ENCODE peak calls at places on chromosomes 5 and 9, in four cellular contexts. U is GM23248, A is neural progenitor cell, G is hepatocyte. O is an unnamed sample.
A peak's percentile ranks its signal among the peaks of the same experiment; 100 is the strongest.

GRCh38 chr9:112881366-112881765 is 9.3 kb downstream of the SLC46A2 start:
- DNase-seq in A (no peak), U (peak; percentile 92), G (no peak), O (no peak)

GRCh38 chr9:114273461-114273881 is 49.4 kb upstream of the ORM1 start:
- DNase-seq in A (no peak), U (peak; percentile 31), G (no peak), O (no peak)

GRCh38 chr5:131221888-131222287 is 42.0 kb upstream of the CDC42SE2 start:
- DNase-seq in G (no peak), U (peak; percentile 64), A (no peak), O (no peak)

GRCh38 chr5:36177715-36178556 is 26.0 kb downstream of the SKP2 start:
- DNase-seq in A (peak; percentile 50), U (peak; percentile 73), G (peak; percentile 46), O (peak; percentile 14)

GRCh38 chr5:9894571-9895304 is 264.6 kb upstream of the TAS2R1 start:
- DNase-seq in G (no peak), A (no peak), U (no peak), O (no peak)

GRCh38 chr5:177598477-177598876 is 1.5 kb upstream of the B4GALT7 start:
- DNase-seq in U (peak; percentile 46), A (no peak), G (no peak), O (no peak)

GRCh38 chr5:25713259-25713658 is 1068.5 kb upstream of the CDH10 start:
- DNase-seq in A (peak; percentile 31), U (no peak), G (peak; percentile 33), O (peak; percentile 46)

GRCh38 chr5:75648712-75649111 is 37.5 kb downstream of the ANKDD1B start:
- DNase-seq in U (no peak), A (no peak), G (peak; percentile 72), O (no peak)

GRCh38 chr9:78601957-78602565 is 305.1 kb downstream of the PSAT1 start:
- DNase-seq in U (peak; percentile 71), A (peak; percentile 65), G (peak; percentile 58), O (peak; percentile 65)

GRCh38 chr5:122999947-123000563 is 36.5 kb downstream of the PPIC start:
- DNase-seq in G (peak; percentile 32), U (peak; percentile 64), A (peak; percentile 85), O (peak; percentile 93)

GRCh38 chr9:84705128-84705527 is 35.6 kb downstream of the NTRK2 start:
- DNase-seq in G (no peak), U (no peak), A (peak; percentile 30), O (no peak)

GRCh38 chr9:133929599-133929998 is 62.5 kb downstream of the VAV2 start:
- DNase-seq in U (no peak), A (no peak), G (no peak), O (no peak)

GRCh38 chr5:129804705-129805104 is 56.8 kb downstream of the MINAR2 start:
- DNase-seq in U (no peak), A (peak; percentile 2), G (no peak), O (peak; percentile 43)

GRCh38 chr5:96687812-96688453 is 25.8 kb downstream of the CAST start:
- DNase-seq in G (peak; percentile 52), A (peak; percentile 22), U (peak; percentile 62), O (peak; percentile 56)

GRCh38 chr9:89676281-89676680 is 71.5 kb downstream of the GADD45G start:
- DNase-seq in G (no peak), A (no peak), U (no peak), O (no peak)

DNA sequence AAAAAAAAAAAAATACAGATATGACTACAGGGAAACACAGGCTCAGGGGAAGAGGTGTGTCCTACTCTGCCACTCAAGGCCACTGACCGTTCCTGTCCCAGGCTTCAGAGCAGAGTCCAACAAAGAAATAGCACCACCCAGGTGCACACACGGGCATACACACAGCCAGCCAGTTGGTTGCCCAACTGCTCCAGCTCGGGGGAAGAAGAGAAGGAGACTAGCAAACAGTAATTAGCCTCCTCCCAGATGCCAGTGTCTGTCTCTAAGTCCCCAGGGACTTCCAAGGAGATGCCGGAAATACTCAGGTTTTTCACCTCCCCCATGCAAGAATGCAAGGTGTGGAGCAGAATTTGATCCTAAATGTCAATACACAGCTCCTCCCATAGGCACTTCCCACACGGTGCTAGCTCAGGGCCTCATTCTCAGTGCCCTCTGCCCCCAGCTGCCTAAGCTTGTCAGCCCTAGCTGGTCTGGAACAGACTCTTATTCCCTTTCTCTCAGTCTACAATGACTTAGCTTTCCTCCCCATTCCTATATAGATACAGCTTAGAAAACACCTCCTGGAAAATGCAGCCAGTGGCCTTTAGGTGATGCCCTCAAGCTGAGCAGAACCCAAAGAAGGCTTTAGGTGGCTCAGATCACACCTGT is 1.7 kb downstream of the MYORG start:
- DNase-seq in A (peak; percentile 11), G (peak; percentile 78), U (no peak), O (peak; percentile 76)
- TF ChIP-seq EZH2phosphoT487 in A (no peak), G (no peak), U (no peak), O (no peak)

DNA sequence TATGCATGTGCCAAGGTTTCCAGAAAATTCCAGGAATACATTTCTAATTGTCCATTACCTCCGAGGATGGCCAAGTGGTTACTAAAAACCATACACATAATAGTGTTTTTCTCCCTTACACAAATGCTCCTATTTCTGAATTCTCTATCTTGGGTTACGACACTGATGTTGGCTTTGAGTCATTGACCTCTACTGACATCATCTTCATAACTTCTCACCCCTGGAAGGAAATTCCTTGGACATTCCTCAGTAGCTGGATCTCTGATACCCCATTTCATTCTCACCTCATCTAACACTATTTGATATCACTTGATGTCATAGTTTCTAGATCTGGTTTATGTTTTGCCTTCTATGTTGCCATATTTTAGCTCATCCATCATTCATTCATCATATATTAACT is 287.2 kb downstream of the CTNND2 start:
- DNase-seq in A (no peak), G (no peak), U (no peak), O (no peak)
- H3K4me3 ChIP-seq in A (no peak overlapping the region), G (no peak overlapping the region), U (no peak overlapping the region), O (no peak overlapping the region)

DNA sequence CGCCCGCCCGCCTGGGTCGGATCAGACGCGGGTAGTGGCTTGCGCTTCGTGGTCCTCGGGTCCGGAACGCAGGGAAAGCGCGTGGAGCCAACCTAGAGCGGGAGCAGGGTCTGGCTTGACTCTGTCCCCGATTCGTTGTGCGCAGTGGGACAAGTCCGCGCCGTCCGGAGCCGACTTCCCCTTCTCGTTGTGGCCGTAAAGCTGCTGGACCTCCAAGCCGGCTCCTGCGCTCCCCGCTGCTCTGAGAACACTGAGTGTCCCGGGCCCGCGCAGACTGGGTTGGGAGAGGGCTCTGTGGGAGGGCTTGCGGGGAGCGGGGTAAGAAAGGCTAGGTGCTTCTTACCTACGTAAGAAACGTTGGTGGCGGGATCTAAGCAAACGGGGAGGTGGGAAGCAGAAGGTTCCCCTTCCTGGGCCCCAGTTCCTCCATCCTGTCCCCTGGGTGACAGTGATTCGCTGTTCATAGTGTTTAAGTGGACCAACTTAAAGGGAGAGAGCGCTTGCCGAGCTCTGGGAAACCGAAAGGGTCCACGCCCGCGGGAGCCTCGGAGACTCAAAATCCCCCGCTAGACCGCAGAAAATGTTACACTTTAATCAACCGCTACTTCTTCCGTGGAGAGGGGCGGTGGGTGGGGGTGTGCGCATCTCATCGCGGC is 4.3 kb upstream of the FOXE1 start:
- DNase-seq in A (peak; percentile 59), G (no peak), U (peak; percentile 39), O (peak; percentile 47)
- TF ChIP-seq EZH2phosphoT487 in A (peak; percentile 98), G (peak; percentile 24), U (peak; percentile 54), O (peak; percentile 92)

DNA sequence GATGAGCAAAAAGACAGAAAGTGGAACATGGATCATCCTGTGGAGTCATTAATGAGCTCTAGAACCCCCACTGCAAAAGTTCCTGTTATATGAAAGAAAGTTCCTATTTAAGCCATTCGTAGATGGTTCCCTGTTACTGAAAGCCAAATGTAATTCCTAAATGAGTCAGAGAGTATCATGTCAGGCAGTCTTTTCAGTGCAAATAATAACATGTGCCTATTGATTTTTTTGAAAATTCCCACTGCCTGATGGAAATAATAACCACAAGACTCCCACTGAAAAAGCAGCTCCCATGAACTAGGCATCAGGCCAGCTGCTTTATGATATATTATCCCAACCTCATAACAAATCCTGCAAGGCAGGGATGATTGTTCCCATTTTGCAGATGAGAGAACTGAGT is 217.2 kb downstream of the DAB2IP start:
- DNase-seq in A (no peak), U (no peak), G (no peak), O (no peak)
- H3K4me3 ChIP-seq in A (no peak overlapping the region), U (no peak overlapping the region), G (no peak overlapping the region), O (no peak overlapping the region)

GRCh38 chr5:153672347-153673090 is 182.0 kb downstream of the GRIA1 start:
- DNase-seq in A (no peak), G (no peak), U (peak; percentile 29), O (no peak)

GRCh38 chr5:153671653-153672346 is 181.3 kb downstream of the GRIA1 start:
- DNase-seq in U (no peak), G (no peak), A (no peak), O (no peak)

GRCh38 chr5:153670081-153670480 is 179.6 kb downstream of the GRIA1 start:
- DNase-seq in G (peak; percentile 12), U (no peak), A (no peak), O (no peak)
- TF ChIP-seq EZH2phosphoT487 in G (no peak), U (no peak), A (no peak), O (no peak)

GRCh38 chr5:78103226-78103722 is 191.2 kb downstream of the AP3B1 start:
- DNase-seq in A (no peak), G (no peak), U (no peak), O (no peak)
- H3K4me3 ChIP-seq in A (no peak overlapping the region), G (no peak overlapping the region), U (no peak overlapping the region), O (no peak overlapping the region)